ENCODE peak calls at places on chromosomes 5 and 9, in eight cellular contexts. B is suprapubic skin; Q is tibial artery; X is MM.1S; C is breast epithelium; T is PC-3; L is CD8-positive, alpha-beta T cell; R is HL-60. E is an unnamed sample. For H3K27me3, the result is how much of the 10 kb centered on the place peaks cover.

GRCh38 chr9:133558191-133559126 is 24.0 kb downstream of the ADAMTSL2 start:
- DNase-seq in R (peak), C (no peak), L (no peak), X (peak), Q (no peak), B (no peak), T (peak), E (no peak)

GRCh38 chr5:8461543-8461942 is 592.6 kb downstream of the MTRR start:
- DNase-seq in B (no peak), T (peak), R (no peak), X (no peak), C (no peak), Q (no peak), L (no peak), E (no peak)

GRCh38 chr5:159304961-159305595 is 25.2 kb downstream of the IL12B start:
- DNase-seq in C (no peak), B (no peak), L (no peak), X (no peak), R (no peak), T (no peak), Q (no peak), E (no peak)

GRCh38 chr5:133603711-133604110 is 8.6 kb downstream of the FSTL4 start:
- DNase-seq in X (no peak), Q (no peak), R (no peak), B (no peak), T (no peak), C (no peak), L (no peak), E (no peak)

GRCh38 chr9:109910616-109911568 is 130.9 kb downstream of the PALM2AKAP2 start:
- DNase-seq in Q (no peak), X (no peak), T (peak), B (no peak), C (no peak), L (no peak), R (no peak), E (no peak)

GRCh38 chr5:38162625-38163024 is 95.7 kb upstream of the EGFLAM start:
- DNase-seq in L (no peak), R (no peak), Q (no peak), T (peak), X (no peak), C (no peak), B (no peak), E (no peak)

GRCh38 chr9:98249774-98250173 is 5.7 kb downstream of the TBC1D2 start:
- DNase-seq in B (no peak), C (no peak), Q (no peak), T (no peak), X (no peak), R (no peak), L (no peak), E (no peak)

GRCh38 chr9:36772449-36773370 is 200.0 kb downstream of the MELK start:
- DNase-seq in B (no peak), Q (no peak), L (no peak), C (no peak), T (peak), R (no peak), X (peak), E (no peak)

GRCh38 chr9:135020481-135021392 is 66.7 kb upstream of the OLFM1 start:
- DNase-seq in R (no peak), C (no peak), B (no peak), L (no peak), T (no peak), Q (no peak), X (no peak), E (no peak)

GRCh38 chr9:78089111-78089510 is 57.5 kb upstream of the GNAQ start:
- DNase-seq in Q (no peak), X (no peak), T (no peak), L (no peak), B (no peak), C (no peak), R (no peak), E (no peak)

GRCh38 chr9:89177401-89178161 is 1.0 kb downstream of the SHC3 start:
- DNase-seq in B (no peak), C (no peak), T (no peak), Q (no peak), L (no peak), R (no peak), X (no peak), E (no peak)

GRCh38 chr9:89177021-89177400 is 1.6 kb downstream of the SHC3 start:
- DNase-seq in C (no peak), B (no peak), X (no peak), Q (no peak), L (no peak), R (no peak), T (no peak), E (no peak)

GRCh38 chr9:89174291-89174690 is 4.3 kb downstream of the SHC3 start:
- DNase-seq in Q (no peak), R (no peak), C (no peak), L (no peak), B (no peak), T (no peak), X (no peak), E (no peak)

GRCh38 chr9:89178162-89179120 is at the start of gene SHC3:
- DNase-seq in L (no peak), Q (no peak), C (no peak), R (no peak), B (no peak), T (no peak), X (no peak), E (no peak)

DNA sequence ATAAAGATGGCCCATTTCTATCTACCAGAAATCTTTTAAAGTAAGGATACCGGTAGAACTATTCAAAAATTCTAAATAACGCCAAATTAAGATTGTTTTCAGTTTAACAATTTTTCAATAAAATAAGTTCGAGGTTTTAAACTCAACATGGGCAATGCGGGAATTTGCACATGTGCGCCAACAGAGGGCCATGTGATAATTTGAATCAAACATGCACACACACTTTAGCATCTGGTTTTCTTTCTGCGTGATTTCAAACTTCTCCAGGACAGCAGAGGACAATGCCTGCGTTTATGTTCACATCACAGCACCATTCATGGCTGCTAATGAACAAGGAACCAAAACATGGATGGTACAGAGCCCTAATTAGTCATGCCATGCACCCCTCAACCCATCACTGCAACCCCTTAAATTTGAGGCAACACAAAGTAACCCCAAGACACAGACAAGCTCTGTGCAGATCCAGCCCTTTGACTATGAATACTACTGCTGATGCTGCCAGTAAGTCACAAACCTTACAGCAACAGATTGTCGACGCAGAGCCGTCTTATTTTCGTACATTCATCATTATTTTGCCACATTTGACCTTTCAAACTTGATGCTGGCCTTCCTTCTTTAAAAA is 2.8 kb downstream of the SHC3 start:
- DNase-seq in R (no peak), Q (no peak), L (no peak), T (no peak), B (no peak), X (no peak), C (no peak), E (no peak)
- TF ChIP-seq CTCF in R (no peak), Q (no peak), L (no peak), T (no peak), B (no peak), X (no peak), C (no peak), E (no peak)

DNA sequence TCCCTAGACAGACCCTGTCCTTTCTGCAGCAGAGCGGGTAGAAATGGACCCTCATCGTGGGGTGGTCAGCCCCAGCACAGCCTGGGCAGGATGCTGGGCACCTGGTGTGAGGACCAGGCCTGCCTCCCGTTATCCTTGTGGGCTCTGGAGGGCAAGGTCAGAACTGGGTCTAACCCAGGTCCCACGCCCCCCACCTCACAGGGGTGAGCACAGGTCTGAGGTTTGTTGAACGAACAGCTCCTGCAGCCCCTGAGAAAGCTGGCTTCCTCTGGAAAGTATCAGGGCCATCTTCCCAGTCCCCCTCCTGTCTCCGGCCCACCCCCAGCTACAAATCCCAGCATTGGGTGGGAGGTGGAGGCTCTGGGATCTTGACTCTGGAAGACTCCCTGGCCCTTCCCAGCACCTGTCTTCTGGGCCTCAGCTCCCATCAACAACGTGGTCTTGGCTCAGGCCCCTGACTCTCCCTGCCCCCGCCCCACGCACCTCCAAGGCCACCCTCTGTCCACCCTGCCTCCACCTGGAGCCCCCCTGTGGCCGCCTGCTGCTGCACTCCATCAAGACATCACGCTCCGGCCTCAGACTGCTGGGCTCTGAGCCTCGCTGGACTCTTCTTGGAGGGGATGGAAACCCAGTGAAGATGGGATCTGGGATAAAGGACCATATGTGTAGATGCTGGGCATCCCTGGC is 30.1 kb upstream of the CNOT6 start:
- DNase-seq in Q (no peak), R (no peak), T (no peak), B (peak), C (no peak), L (no peak), X (no peak), E (no peak)
- H3K27me3 ChIP-seq in Q (under half), R (under half), T (under half), B (under half), C (under half), L (under half), X (under half), E (under half)

DNA sequence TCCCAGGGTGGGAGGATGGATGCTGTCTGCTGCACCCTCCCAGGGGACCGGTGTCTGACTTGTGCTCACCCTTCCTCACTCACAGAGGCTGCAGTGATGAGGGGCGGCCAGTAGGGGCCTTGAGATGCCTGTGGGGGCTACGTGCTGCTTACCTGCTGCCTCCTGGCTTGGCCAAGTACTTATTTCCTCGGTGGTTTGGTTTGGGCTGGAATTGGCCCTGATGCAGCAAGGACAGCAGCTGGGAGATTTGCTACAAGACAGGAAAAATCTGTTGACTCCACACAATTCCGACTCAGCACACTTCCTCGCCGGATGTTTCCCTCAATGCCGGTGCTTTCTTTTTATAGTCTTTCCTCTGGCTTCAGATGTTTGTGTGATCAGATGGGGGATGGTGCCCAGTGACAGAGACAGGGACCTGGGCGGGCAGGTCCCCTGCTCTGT is 6.6 kb downstream of the PCDH12 start:
- DNase-seq in B (no peak), R (no peak), X (no peak), Q (no peak), T (peak), L (no peak), C (no peak), E (no peak)
- TF ChIP-seq CTCF in B (no peak), R (no peak), X (peak), Q (no peak), T (peak), L (peak), C (no peak), E (no peak)

GRCh38 chr9:137167752-137168574 is 1.9 kb downstream of the LRRC26 start:
- DNase-seq in L (no peak), C (no peak), Q (no peak), B (no peak), R (no peak), X (no peak), T (no peak), E (no peak)

GRCh38 chr9:137165250-137165836 is 4.5 kb downstream of the LRRC26 start:
- DNase-seq in Q (no peak), X (no peak), B (no peak), L (no peak), T (no peak), R (no peak), C (no peak), E (no peak)

GRCh38 chr9:137168575-137168906 is 1.3 kb downstream of the LRRC26 start:
- DNase-seq in L (no peak), R (no peak), X (no peak), B (no peak), C (no peak), T (no peak), Q (no peak), E (no peak)

GRCh38 chr9:137166242-137167112 is 3.4 kb downstream of the LRRC26 start:
- DNase-seq in B (no peak), C (no peak), T (no peak), X (no peak), Q (no peak), L (no peak), R (no peak), E (peak)

GRCh38 chr9:137167113-137167751 is 2.6 kb downstream of the LRRC26 start:
- DNase-seq in Q (no peak), B (no peak), L (no peak), R (no peak), C (no peak), T (no peak), X (no peak), E (no peak)
- H3K27me3 ChIP-seq in Q (half or more), B (half or more), L (under half), R (under half), C (half or more), T (under half), X (half or more), E (half or more)

DNA sequence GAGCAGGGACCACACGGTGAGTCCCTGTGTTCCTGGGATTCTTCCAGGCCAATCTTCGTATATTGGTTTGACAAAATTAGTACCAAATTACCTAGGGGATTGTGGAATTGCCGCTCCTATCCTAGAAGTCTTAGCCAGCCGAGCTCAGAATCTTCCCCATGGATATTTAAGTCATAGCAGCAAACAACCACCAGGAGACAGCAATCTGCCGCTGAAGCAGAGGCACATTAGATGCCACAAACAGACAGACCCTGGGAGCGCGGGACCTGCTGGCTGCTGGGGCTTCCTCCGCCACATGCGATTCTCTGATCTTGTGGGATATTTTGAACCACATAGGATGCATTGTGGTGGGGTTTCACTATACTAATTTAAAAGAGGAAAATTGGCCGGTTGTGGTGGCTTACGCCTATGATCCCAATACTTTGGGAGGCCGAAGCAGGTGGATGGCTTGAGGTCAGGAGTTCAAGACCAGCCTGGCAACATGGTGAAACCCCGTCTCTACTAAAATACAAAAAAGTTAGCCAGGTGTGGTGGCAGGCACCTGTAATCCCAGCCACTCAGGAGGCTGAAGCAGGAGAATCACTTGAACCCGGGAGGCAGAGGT is 31.7 kb upstream of the ZBTB43 start:
- DNase-seq in L (no peak), B (no peak), X (no peak), C (no peak), R (no peak), T (peak), Q (no peak), E (no peak)
- TF ChIP-seq CTCF in L (peak), B (peak), X (peak), C (peak), R (no peak), T (peak), Q (peak), E (no peak)

GRCh38 chr9:68755752-68756151 is 50.7 kb downstream of the PIP5K1B start:
- DNase-seq in T (no peak), B (no peak), R (no peak), Q (no peak), X (no peak), L (no peak), C (no peak), E (no peak)
- H3K27me3 ChIP-seq in T (under half), B (under half), R (under half), Q (under half), X (under half), L (under half), C (under half), E (under half)

DNA sequence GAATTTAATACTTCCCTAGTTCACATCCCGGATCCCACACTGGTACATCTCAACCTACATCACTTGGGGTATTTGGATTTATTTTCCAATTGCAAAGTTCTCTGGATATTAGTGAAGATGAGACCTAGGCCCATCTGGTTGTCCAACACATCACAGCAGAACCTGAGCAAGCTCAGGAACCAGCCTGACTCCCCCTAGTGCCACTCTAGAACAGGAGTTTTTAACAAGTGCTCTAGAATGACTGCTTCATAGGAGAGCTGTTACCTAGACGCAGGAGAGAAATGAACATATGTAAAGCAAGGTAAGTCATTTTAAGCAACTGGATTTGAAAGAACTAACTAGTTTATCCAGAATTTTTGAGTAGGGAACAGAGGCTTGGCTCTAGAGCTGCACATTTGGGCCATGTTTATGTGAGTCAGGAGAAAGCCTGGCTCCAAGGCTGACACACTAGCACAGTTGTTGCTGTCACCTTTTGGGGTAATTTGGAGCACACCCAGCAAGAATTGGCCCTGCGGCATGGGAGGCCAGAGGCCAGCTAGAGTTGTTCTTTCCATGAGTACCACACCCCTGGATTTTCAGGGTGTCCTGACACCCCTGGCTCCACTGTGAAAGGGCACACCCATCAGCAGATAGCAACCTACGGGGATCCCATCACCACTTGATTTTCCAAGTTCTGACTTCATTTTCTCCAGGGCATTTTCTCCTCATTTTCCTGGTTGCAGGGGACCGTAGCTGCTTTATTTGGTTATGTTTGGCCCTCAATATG is 110.9 kb upstream of the LPAR1 start:
- DNase-seq in L (no peak), Q (peak), T (peak), R (no peak), B (no peak), X (no peak), C (no peak), E (no peak)
- TF ChIP-seq CTCF in L (no peak), Q (no peak), T (peak), R (no peak), B (no peak), X (no peak), C (no peak), E (no peak)

DNA sequence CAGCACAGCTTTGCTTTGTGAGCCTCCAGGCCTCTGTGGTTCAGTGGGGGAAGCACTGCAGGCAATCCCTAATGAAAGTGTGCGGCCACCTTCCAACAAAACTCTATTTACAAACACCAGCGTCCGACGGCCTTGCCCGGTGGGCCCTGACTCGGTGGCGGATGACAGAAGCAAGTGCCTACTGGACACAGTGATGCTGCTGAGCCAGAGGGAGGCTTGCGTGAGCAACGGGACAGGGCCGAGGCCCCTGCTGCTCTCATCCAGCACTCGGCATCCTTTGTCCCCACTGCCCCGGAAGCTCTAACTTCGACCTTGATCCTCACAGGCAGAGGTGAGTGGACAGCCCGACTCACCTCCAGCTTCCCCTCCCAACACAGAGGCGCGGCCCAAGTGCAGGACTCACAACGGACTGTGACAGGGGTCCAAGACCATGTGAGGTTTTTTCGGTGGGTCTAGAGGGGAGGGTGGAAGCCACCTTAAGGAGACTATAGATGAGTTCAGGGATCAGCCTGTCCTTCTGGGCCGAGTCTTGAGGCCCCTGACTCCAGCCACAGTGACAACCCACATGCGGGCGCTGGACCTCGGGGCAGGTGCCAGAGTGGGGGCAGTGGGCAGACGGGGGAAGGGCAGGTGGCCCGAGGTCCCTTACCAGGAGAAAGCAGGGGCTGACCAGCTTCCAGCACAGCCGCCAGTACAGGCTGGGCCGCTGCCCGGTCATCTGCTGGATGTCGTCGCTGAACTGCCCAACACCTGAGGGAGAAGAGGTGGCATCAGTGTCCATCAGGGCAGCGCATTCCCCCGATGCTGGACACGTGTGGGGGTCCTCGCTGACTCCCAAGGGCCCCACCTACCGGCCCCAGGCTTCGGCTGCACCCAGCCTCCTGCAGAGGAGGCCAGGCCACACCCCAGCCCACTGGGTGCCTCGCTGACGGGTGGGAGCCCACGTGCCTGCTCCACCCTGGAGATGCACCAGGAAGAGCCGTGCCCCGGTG is 39.4 kb downstream of the SLC6A3 start:
- DNase-seq in B (no peak), R (no peak), X (no peak), Q (peak), L (no peak), T (no peak), C (no peak), E (peak)
- H3K27me3 ChIP-seq in B (under half), R (under half), X (half or more), Q (under half), L (under half), T (under half), C (under half), E (under half)

GRCh38 chr5:15106530-15107283 is 235.1 kb upstream of the ANKH start:
- DNase-seq in T (no peak), Q (no peak), B (no peak), L (no peak), C (no peak), X (no peak), R (no peak), E (no peak)
- TF ChIP-seq CTCF in T (no peak), Q (no peak), B (no peak), L (no peak), C (no peak), X (no peak), R (no peak), E (no peak)